ENCODE peak calls at places on chromosomes 4 and X, in six cellular contexts. E is heart right ventricle, B is endothelial cell of umbilical vein, S is body of pancreas, M is IMR-90, J is cardiac muscle cell. D is an unnamed sample.
A peak's percentile ranks its signal among the peaks of the same experiment; 100 is the strongest.

GRCh38 chr4:173478884-173479283 is 51.1 kb downstream of the HAND2 start:
- DNase-seq in E (no peak), B (no peak), S (no peak), M (no peak), J (no peak), D (no peak)

GRCh38 chr4:138953962-138954371 is 61.6 kb upstream of the NOCT start:
- DNase-seq in E (peak; percentile 14), B (peak; percentile 52), S (no peak), M (peak; percentile 86), J (peak; percentile 96), D (no peak)

GRCh38 chrX:6432211-6432610 is 102.7 kb downstream of the VCX3A start:
- DNase-seq in E (no peak), B (no peak), S (no peak), M (no peak), J (no peak), D (no peak)

GRCh38 chr4:172826866-172827265 is 341.7 kb upstream of the GALNT7 start:
- DNase-seq in E (no peak), B (no peak), S (no peak), M (no peak), J (no peak), D (no peak)

GRCh38 chr4:47662975-47663374 is 174.9 kb downstream of the CORIN start:
- DNase-seq in E (no peak), B (no peak), S (no peak), M (no peak), J (no peak), D (no peak)

GRCh38 chrX:139724626-139725025 is 16.7 kb upstream of the MCF2 start:
- DNase-seq in E (no peak), B (no peak), S (no peak), M (no peak), J (peak; percentile 3), D (no peak)

GRCh38 chrX:51641421-51642021 is 22.8 kb upstream of the CENPVL3 start:
- DNase-seq in E (no peak), B (peak; percentile 26), S (no peak), M (peak; percentile 60), J (peak; percentile 71), D (no peak)

GRCh38 chr4:73345399-73345975 is 58.6 kb upstream of the ALB start:
- DNase-seq in E (no peak), B (no peak), S (no peak), M (no peak), J (peak; percentile 2), D (no peak)

GRCh38 chr4:52837716-52838558 is 24.2 kb upstream of the RASL11B start:
- DNase-seq in E (peak; percentile 22), B (no peak), S (no peak), M (peak; percentile 66), J (peak; percentile 43), D (no peak)

GRCh38 chrX:132184871-132185270 is 34.4 kb downstream of the RAP2C start:
- DNase-seq in E (no peak), B (no peak), S (no peak), M (no peak), J (no peak), D (no peak)

GRCh38 chr4:67122029-67122428 is 423.3 kb downstream of the CENPC start:
- DNase-seq in E (no peak), B (peak; percentile 1), S (no peak), M (no peak), J (peak; percentile 11), D (no peak)

GRCh38 chrX:6053126-6053625 is 175.5 kb downstream of the NLGN4X start:
- DNase-seq in E (no peak), B (no peak), S (no peak), M (no peak), J (no peak), D (no peak)

GRCh38 chr4:147984065-147984777 is 252.3 kb downstream of the ARHGAP10 start:
- DNase-seq in E (peak; percentile 27), B (peak; percentile 63), S (no peak), M (peak; percentile 54), J (peak; percentile 73), D (no peak)

GRCh38 chrX:138748480-138748879 is 37.0 kb upstream of the FGF13 start:
- DNase-seq in E (no peak), B (no peak), S (no peak), M (peak; percentile 6), J (peak; percentile 11), D (no peak)

GRCh38 chr4:95984081-95984480 is 144.2 kb downstream of the PDHA2 start:
- DNase-seq in E (no peak), B (no peak), S (no peak), M (no peak), J (no peak), D (no peak)

GRCh38 chr4:41887821-41888699 is 47.2 kb upstream of the TMEM33 start:
- DNase-seq in E (no peak), B (peak; percentile 55), S (peak; percentile 55), M (peak; percentile 64), J (peak; percentile 64), D (no peak)

GRCh38 chr4:108884596-108884995 is 121.7 kb upstream of the ETNPPL start:
- DNase-seq in E (no peak), B (no peak), S (no peak), M (peak; percentile 31), J (no peak), D (no peak)

GRCh38 chr4:189215574-189215973 is 725.1 kb upstream of the FRG1 start:
- DNase-seq in E (no peak), B (no peak), S (no peak), M (no peak), J (no peak), D (no peak)

GRCh38 chr4:52968241-52968640 is 106.1 kb downstream of the RASL11B start:
- DNase-seq in E (no peak), B (no peak), S (no peak), M (no peak), J (no peak), D (no peak)

GRCh38 chrX:103919336-103919682 is 43.1 kb upstream of the TMSB15B start:
- DNase-seq in E (no peak), B (no peak), S (no peak), M (peak; percentile 51), J (peak; percentile 51), D (no peak)

GRCh38 chr4:59057804-59058203 is 1947.6 kb upstream of the IGFBP7 start:
- DNase-seq in E (no peak), B (no peak), S (no peak), M (no peak), J (no peak), D (no peak)

GRCh38 chrX:40531056-40531826 is 49.5 kb upstream of the ATP6AP2 start:
- DNase-seq in E (no peak), B (no peak), S (no peak), M (no peak), J (no peak), D (no peak)

GRCh38 chr4:113773756-113774155 is 12.2 kb upstream of the CAMK2D start:
- DNase-seq in E (no peak), B (no peak), S (no peak), M (no peak), J (no peak), D (no peak)

GRCh38 chrX:16671005-16671404 is 21.0 kb downstream of the S100G start:
- DNase-seq in E (no peak), B (peak; percentile 56), S (no peak), M (peak; percentile 72), J (peak; percentile 74), D (no peak)

GRCh38 chr4:113901994-113902787 is 77.3 kb downstream of the ARSJ start:
- DNase-seq in E (no peak), B (peak; percentile 26), S (peak; percentile 84), M (no peak), J (no peak), D (no peak)

GRCh38 chrX:43882294-43882681 is at the start of gene MAOB:
- DNase-seq in E (peak; percentile 42), B (no peak), S (peak; percentile 13), M (no peak), J (no peak), D (no peak)

GRCh38 chr4:181007751-181008150 is 1235.5 kb upstream of the TENM3 start:
- DNase-seq in E (no peak), B (no peak), S (no peak), M (no peak), J (no peak), D (no peak)

GRCh38 chrX:11427082-11428033 is 134.1 kb downstream of the AMELX start:
- DNase-seq in E (peak; percentile 34), B (peak; percentile 29), S (peak; percentile 23), M (no peak), J (peak; percentile 54), D (peak; percentile 77)
- TF ChIP-seq CTCF in E (peak; percentile 48), B (peak; percentile 28), S (no peak), M (peak; percentile 25), J (peak; percentile 50), D (peak; percentile 36)

DNA sequence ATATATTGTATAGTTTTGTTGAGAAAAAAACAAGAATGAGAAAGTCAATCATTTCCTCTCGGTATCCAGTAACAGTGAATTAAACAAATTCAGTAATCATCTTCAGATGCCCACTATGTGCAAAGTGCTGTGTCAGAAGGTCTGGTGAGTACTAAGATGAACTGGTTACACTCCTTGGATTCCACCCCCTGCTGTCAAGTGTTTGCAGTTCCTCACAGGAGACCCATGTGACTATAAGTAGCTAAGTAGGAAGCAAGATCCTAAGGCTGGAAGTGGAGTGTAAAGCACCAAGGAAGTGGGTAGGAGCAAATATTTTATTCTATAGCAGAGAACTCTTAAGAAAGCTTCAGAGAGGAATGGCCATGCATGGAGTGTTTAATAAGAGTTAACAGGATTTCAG is 73.6 kb downstream of the SNX25 start:
- DNase-seq in E (no peak), B (no peak), S (no peak), M (peak; percentile 28), J (no peak), D (no peak)
- H3K36me3 ChIP-seq in E (no peaks in the 10 kb centered on the region), B (no peaks in the 10 kb centered on the region), S (no peaks in the 10 kb centered on the region), M (no peaks in the 10 kb centered on the region), J (no peaks in the 10 kb centered on the region), D (no peaks in the 10 kb centered on the region)

GRCh38 chr4:84484274-84484673 is 14.8 kb downstream of the NKX6-1 start:
- DNase-seq in E (no peak), B (no peak), S (no peak), M (no peak), J (no peak), D (no peak)
- TF ChIP-seq CTCF in E (no peak), B (no peak), S (no peak), M (no peak), J (no peak), D (no peak)

GRCh38 chr4:8410066-8410600 is 30.4 kb downstream of the ACOX3 start:
- DNase-seq in E (no peak), B (no peak), S (no peak), M (no peak), J (no peak), D (no peak)

GRCh38 chr4:8407316-8407715 is 33.2 kb downstream of the ACOX3 start:
- DNase-seq in E (no peak), B (no peak), S (no peak), M (no peak), J (no peak), D (no peak)

GRCh38 chr4:8405516-8405875 is 35.0 kb downstream of the ACOX3 start:
- DNase-seq in E (no peak), B (no peak), S (no peak), M (no peak), J (no peak), D (no peak)

GRCh38 chr4:8409271-8410065 is 31.1 kb downstream of the ACOX3 start:
- DNase-seq in E (peak; percentile 47), B (no peak), S (no peak), M (no peak), J (peak; percentile 21), D (no peak)

DNA sequence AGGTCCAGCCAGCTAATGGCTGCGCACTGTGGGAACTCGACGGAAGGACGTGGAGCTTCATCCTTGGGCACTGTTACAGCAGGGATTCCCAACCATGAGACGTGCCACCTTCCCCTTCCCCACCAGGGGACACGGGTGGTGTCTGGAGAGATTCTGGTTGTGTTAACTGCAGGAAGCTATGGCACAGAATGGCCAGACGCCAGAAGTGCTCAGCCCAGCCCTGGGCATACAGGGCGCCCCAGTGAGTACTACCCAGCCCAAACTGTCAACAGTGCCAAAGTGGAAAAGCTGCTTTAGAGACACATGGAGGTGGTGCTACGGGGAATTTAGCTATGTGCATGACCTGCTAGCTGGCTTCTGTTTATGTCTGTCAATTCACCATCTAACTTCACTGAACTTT is 32.8 kb downstream of the ACOX3 start:
- DNase-seq in E (no peak), B (no peak), S (no peak), M (no peak), J (no peak), D (no peak)
- H3K36me3 ChIP-seq in E (peaks cover 4% of the 10 kb centered on the region), B (peaks cover 17% of the 10 kb centered on the region), S (peaks cover 8% of the 10 kb centered on the region), M (peaks cover 23% of the 10 kb centered on the region), J (peaks cover 9% of the 10 kb centered on the region), D (peaks cover 32% of the 10 kb centered on the region)